ENCODE peak calls at places on chromosomes 13 and 19, in five cellular contexts. K, C, U, Q and Y are unnamed samples.

GRCh38 chr13:108225440-108225839 is 7.2 kb downstream of the ABHD13 start:
- DNase-seq in C (no peak), U (no peak), Q (no peak), K (no peak), Y (no peak)

GRCh38 chr13:29977721-29978120 is 127.3 kb upstream of the UBL3 start:
- DNase-seq in K (no peak), C (no peak), U (no peak), Q (no peak), Y (no peak)

GRCh38 chr13:40597735-40598365 is 68.6 kb downstream of the FOXO1 start:
- DNase-seq in C (no peak), K (no peak), U (no peak), Q (peak), Y (peak)

GRCh38 chr19:52398091-52398461 is 427 bp downstream of the ZNF528 start:
- DNase-seq in Q (peak), U (peak), C (no peak), K (no peak), Y (peak)

GRCh38 chr13:36919206-36919832 is 719 bp downstream of the SMAD9 start:
- DNase-seq in Q (peak), U (peak), K (peak), C (peak), Y (peak)

GRCh38 chr13:32857689-32858088 is 158.5 kb upstream of the KL start:
- DNase-seq in K (no peak), C (no peak), Q (no peak), U (no peak), Y (no peak)

GRCh38 chr19:54035215-54036178 is 28.2 kb downstream of the VSTM1 start:
- DNase-seq in U (peak), K (peak), Q (no peak), C (peak), Y (peak)

GRCh38 chr13:32253911-32254399 is 61.2 kb downstream of the ZAR1L start:
- DNase-seq in C (no peak), Q (no peak), U (no peak), K (no peak), Y (no peak)

GRCh38 chr13:33174491-33174890 is 111.1 kb downstream of the STARD13 start:
- DNase-seq in C (no peak), Q (no peak), U (no peak), K (no peak), Y (no peak)

GRCh38 chr19:55626350-55626749 is 2.0 kb upstream of the ZNF784 start:
- DNase-seq in K (no peak), C (no peak), Q (no peak), U (no peak), Y (no peak)

GRCh38 chr13:37701972-37702371 is 103.4 kb upstream of the POSTN start:
- DNase-seq in U (peak), Q (no peak), K (peak), C (no peak), Y (no peak)

GRCh38 chr19:17431417-17431816 is 11.6 kb downstream of the MVB12A start:
- DNase-seq in C (no peak), Q (no peak), K (no peak), U (no peak), Y (no peak)

GRCh38 chr19:53927745-53928144 is 18.7 kb downstream of the CACNG7 start:
- DNase-seq in U (peak), Q (peak), C (peak), K (peak), Y (peak)

GRCh38 chr13:23858586-23858985 is 30.6 kb downstream of the MIPEP start:
- DNase-seq in C (no peak), K (no peak), Q (no peak), U (no peak), Y (no peak)

GRCh38 chr19:33821871-33822270 is 25.2 kb downstream of the KCTD15 start:
- DNase-seq in C (no peak), U (peak), K (no peak), Q (no peak), Y (no peak)

GRCh38 chr13:86383561-86383960 is 584.3 kb upstream of the SLITRK6 start:
- DNase-seq in K (no peak), U (no peak), Q (no peak), C (no peak), Y (no peak)

GRCh38 chr19:51163257-51163656 is 21.2 kb downstream of the SIGLEC7 start:
- DNase-seq in K (no peak), C (no peak), Q (no peak), U (no peak), Y (peak)

GRCh38 chr13:97249093-97249787 is 27.1 kb downstream of the MBNL2 start:
- DNase-seq in U (no peak), K (no peak), C (no peak), Q (no peak), Y (no peak)

GRCh38 chr19:48489608-48490216 is 20.5 kb downstream of the CYTH2 start:
- DNase-seq in C (peak), U (peak), K (no peak), Q (peak), Y (peak)

GRCh38 chr19:33005440-33005839 is 33.4 kb downstream of the FAAP24 start:
- DNase-seq in K (no peak), U (no peak), Q (no peak), C (no peak), Y (peak)

GRCh38 chr13:30692108-30692507 is 43.2 kb upstream of the ALOX5AP start:
- DNase-seq in K (no peak), Q (no peak), C (no peak), U (no peak), Y (no peak)

GRCh38 chr13:104372128-104372527 is 1305.9 kb upstream of the SLC10A2 start:
- DNase-seq in C (no peak), K (no peak), Q (no peak), U (no peak), Y (no peak)

GRCh38 chr19:31214997-31215396 is 134.2 kb downstream of the TSHZ3 start:
- DNase-seq in C (no peak), Q (no peak), U (no peak), K (peak), Y (no peak)

GRCh38 chr13:42392706-42393572 is 121.0 kb downstream of the AKAP11 start:
- DNase-seq in C (no peak), K (peak), U (no peak), Q (no peak), Y (no peak)

DNA sequence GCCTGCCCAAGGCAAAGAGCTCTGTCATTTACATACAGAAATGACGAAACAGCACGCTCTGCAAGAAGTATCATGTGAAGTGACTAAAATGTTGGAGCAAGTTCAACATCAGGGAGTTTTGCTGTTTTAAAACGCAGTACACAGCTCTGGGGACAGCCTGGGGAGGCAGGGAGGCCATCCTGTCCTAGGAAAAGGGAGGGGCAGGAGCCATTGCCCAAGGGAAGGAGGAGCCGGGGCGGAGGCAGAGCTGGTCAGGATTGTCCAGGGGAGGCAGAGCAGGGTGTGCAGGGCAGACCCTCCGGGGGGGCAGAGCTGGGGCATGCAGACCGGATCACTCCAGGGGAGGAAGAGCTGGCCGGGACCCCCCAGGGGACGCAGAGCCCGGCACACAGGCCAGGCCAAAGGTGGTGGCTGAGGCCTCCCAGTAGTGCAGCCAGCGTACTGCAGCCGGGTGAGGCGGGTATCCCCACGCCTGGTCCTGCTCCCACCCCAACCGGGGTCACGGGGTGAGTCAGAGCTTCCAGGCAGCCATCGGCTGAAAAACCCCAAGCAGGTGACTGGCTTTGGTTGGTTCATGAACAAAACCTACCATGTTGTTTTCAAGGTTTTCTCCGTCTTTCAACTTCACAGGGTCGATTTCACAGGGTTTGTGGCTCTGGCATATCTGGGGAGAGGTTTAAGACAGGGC is 41.9 kb upstream of the C13orf46 start:
- DNase-seq in U (peak), C (no peak), K (no peak), Q (no peak), Y (no peak)
- H3K27ac ChIP-seq in U (peak), C (no peak), K (no peak), Q (no peak), Y (no peak)

DNA sequence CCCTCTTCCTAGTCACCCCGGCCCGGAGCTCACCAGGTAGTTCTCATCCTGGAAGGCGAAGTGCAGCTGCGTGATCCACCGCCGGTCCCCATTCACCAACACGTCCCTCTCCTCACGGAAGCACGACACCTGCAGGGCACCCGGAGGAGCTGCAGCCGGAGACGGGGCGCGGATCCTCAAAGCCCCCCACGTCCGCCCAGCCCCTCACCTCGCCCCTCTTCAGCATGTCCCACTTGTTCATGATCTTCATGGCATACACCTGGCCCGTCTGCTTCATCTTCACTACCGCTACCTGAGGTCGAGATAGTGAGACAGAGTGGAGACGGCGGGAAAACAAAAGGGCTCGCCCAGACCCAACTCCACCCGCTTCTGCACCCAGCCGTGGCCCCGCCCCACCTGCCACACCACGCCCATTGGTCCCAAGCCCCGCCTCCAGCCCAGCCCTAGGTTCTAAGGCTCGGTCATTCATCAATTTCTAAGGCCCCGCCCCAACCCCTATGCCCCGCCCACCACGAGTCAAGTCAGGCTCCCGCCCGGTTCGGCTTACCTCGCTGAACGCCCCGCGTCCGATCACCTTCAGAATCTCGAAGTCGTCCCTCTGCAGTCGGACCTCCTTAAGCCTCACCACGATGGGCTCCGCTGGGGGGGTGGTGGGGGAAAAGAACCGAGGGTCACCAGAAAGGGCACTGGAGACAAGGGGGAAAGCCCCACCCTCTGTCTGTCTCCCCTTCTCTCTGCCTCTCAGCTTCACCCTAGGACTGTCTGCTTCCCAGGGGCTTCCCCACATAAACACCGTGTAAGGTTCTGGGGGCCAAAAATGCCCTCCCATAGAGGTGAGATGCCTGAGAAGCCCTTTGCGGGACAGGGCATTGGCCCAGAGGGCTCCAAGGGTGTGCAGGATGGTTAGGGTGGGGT is 2.8 kb downstream of the DMPK start:
- DNase-seq in K (no peak), C (peak), Q (peak), U (peak), Y (peak)
- H3K27ac ChIP-seq in K (no peak), C (no peak), Q (no peak), U (no peak), Y (no peak)

GRCh38 chr13:102670130-102670529 is 24.7 kb downstream of the METTL21C start:
- DNase-seq in U (no peak), K (no peak), Q (no peak), C (no peak), Y (no peak)

GRCh38 chr13:102667911-102668310 is 26.9 kb downstream of the METTL21C start:
- DNase-seq in C (no peak), Q (no peak), U (no peak), K (no peak), Y (no peak)

GRCh38 chr13:102667023-102667422 is 27.8 kb downstream of the METTL21C start:
- DNase-seq in U (no peak), C (no peak), Q (no peak), K (no peak), Y (no peak)
- H3K27ac ChIP-seq in U (no peak), C (no peak), Q (no peak), K (no peak), Y (no peak)

DNA sequence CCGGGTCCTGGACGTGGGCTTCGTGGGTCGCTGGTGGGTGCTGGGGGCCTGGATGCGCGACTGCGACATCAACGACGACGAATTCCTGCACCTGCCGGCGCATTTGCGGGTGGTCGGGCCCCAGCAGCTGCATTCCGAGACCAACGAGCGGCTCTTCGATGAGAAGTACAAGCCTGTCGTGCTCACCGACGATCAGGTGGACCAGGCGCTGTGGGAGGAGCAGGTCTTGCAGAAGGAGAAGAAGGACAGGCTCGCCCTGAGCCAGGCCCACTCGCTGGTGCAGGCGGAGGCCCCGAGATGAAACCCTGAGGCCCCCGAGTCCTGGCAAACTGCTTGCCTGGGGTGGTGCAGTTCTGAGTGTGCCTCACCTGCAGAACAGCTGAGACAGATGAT is 787 bp downstream of the TIMM29 start:
- DNase-seq in Q (no peak), C (no peak), U (peak), K (no peak), Y (peak)
- H3K27ac ChIP-seq in Q (peak), C (no peak), U (peak), K (no peak), Y (no peak)

DNA sequence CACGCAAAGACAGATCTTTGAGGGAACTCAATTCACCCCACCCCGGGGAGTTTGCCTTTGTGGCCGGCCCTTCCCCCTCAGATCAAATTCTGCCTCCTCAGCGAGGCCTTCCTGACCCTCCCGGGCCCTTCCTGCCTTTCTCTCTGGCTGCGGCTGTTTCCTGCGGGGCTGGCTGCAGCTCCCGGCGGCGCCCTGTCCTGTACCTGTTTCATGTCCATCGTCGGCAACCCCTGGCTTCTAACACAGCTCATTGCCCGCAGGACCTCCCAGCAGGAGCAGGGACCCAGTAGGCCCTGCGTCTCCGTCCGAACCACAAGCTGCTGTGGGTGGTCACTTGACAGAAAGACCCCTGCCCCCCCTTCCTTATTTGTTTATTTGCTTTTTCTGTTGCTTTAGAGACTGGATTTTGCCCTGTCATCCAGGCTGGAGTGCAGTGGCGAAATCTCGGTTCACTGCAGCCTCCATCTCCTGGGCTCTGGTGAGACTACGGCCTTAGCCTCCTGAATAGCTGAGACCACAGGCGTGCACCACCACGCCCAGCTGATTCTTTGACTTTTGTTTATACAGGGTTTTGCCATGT is 7.7 kb upstream of the PTBP1 start:
- DNase-seq in Q (peak), K (no peak), U (peak), C (peak), Y (peak)
- H3K27ac ChIP-seq in Q (peak), K (no peak), U (no peak), C (no peak), Y (peak)

DNA sequence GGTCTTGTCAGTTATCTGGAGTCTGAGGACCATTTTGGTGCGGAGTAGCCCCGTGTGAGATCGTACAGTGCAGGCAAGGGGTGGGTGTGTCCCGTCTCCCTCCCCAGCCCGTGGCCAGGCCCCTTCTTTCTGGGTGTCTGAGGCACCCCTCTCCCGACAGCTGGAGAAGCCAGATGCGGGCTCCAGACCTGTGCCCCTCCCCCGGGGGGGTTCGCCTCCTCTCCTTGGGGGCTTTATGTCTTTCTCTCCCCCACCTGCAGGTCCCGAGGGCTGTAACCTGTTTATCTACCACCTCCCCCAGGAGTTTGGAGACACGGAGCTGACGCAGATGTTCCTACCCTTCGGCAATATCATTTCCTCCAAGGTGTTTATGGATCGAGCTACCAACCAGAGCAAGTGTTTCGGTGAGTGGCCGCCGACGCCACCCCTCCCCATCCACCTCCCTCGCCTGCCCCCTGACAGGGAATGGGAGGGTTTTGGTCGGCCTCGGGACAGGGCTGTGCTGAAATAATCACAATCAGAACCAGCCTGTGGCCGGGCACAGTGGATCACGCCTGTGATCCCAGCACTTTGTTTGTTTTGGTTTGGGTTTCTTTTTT is 65.6 kb downstream of the CELF5 start:
- DNase-seq in Q (no peak), C (no peak), K (no peak), U (no peak), Y (no peak)
- H3K27ac ChIP-seq in Q (no peak), C (no peak), K (no peak), U (no peak), Y (no peak)

GRCh38 chr13:110758195-110758594 is 44.7 kb downstream of the ING1 start:
- DNase-seq in Q (no peak), K (peak), C (no peak), U (peak), Y (no peak)

GRCh38 chr13:110759710-110760109 is 46.2 kb downstream of the ING1 start:
- DNase-seq in C (no peak), U (peak), Q (no peak), K (peak), Y (no peak)

GRCh38 chr13:110760611-110761010 is 47.1 kb downstream of the ING1 start:
- DNase-seq in K (no peak), U (no peak), Q (no peak), C (no peak), Y (no peak)

GRCh38 chr13:110757296-110757695 is 43.8 kb downstream of the ING1 start:
- DNase-seq in C (peak), U (no peak), K (no peak), Q (no peak), Y (peak)

GRCh38 chr13:110756268-110756667 is 42.8 kb downstream of the ING1 start:
- DNase-seq in C (no peak), Q (no peak), U (peak), K (peak), Y (peak)
- H3K27ac ChIP-seq in C (no peak), Q (no peak), U (no peak), K (no peak), Y (no peak)

GRCh38 chr13:95643471-95643813 is 1.1 kb downstream of the DZIP1 start:
- DNase-seq in C (peak), U (peak), Q (peak), K (peak), Y (peak)

GRCh38 chr13:95643009-95643408 is 1.5 kb downstream of the DZIP1 start:
- DNase-seq in C (no peak), Q (no peak), U (no peak), K (no peak), Y (peak)

GRCh38 chr13:95641961-95642621 is 2.4 kb downstream of the DZIP1 start:
- DNase-seq in U (peak), C (peak), K (peak), Q (peak), Y (peak)

GRCh38 chr13:95644611-95645052 is at the start of gene DZIP1:
- DNase-seq in U (peak), C (peak), K (peak), Q (peak), Y (peak)

DNA sequence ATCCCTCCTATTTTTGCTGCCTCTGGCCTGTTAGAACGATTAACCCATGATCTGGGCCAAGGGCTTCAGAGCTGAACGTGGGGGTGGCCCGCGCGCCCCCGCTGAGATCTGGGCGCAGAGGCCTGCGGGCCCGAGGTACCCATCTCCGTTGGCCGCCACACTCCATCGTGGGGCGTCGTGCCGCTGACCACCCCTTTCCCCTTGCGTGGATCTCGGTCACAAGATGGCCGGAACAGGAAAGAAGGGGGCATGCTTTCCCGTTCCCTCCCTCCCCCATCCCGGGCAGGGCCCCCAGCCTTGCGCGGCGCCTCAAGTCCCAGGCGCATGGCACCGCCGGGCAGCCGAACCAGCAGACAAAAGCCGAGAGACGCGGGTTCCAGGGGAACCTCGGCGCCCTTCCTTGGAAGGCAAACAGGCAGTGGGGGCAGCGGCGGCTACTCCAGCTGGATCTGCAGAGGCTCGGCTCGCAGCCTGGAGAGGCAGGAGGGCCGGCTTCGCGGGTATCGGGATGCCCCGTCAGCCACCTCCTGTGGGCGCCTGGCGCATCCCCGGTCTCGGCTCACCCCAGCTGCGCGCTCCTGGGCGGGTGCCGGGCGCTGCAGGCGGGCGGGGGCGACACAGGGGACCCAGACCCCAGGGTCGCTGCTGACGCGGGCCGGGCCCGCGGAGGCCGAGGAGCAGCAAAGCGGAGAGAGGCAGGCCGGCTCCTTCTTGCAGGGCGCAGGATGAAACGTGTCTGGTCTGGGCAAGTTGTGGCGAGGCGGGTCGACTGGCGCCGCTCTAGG is 500 bp downstream of the DZIP1 start:
- DNase-seq in C (peak), Q (peak), U (peak), K (peak), Y (peak)
- H3K27ac ChIP-seq in C (no peak), Q (peak), U (peak), K (peak), Y (no peak)